ENCODE peak calls at places on chromosomes 4 and X, in ten cellular contexts. M is lower lobe of right lung, W is fibroblast of lung, K is heart right ventricle, B is ascending aorta, U is ovary, T is GM12878, A is tibial artery, H is esophagus squamous epithelium, P is endodermal cell. F is an unnamed sample.

GRCh38 chrX:154596290-154596929 is 11.5 kb downstream of the CTAG1A start:
- DNase-seq in P (peak; percentile 86), U (no peak), K (no peak), A (no peak), B (peak; percentile 62), M (no peak), H (no peak), W (no peak), T (no peak), F (peak; percentile 30)

GRCh38 chrX:135438734-135439043 is 16.9 kb downstream of the SMIM10L2A start:
- DNase-seq in B (no peak), P (no peak), A (no peak), K (no peak), M (no peak), H (no peak), W (no peak), T (no peak), U (no peak), F (no peak)

GRCh38 chr4:113749178-113749577 is 12.4 kb downstream of the CAMK2D start:
- DNase-seq in K (no peak), U (no peak), P (no peak), A (no peak), B (no peak), M (no peak), T (no peak), H (no peak), W (peak; percentile 51), F (no peak)

GRCh38 chr4:13160906-13161305 is 323.2 kb downstream of the RAB28 start:
- DNase-seq in H (no peak), K (no peak), M (no peak), T (no peak), W (peak; percentile 59), P (no peak), A (no peak), B (no peak), U (no peak), F (no peak)

GRCh38 chr4:103425406-103425805 is 227.3 kb upstream of the CENPE start:
- DNase-seq in A (no peak), M (no peak), B (no peak), P (no peak), W (no peak), H (no peak), K (no peak), U (no peak), T (no peak), F (no peak)

GRCh38 chr4:76310683-76311082 is 4.2 kb downstream of the STBD1 start:
- DNase-seq in H (no peak), B (no peak), U (no peak), K (no peak), T (no peak), A (no peak), W (no peak), P (no peak), M (no peak), F (no peak)

GRCh38 chr4:108738307-108738706 is 24.5 kb downstream of the ETNPPL start:
- DNase-seq in K (no peak), H (no peak), B (no peak), T (no peak), W (no peak), U (no peak), M (no peak), P (no peak), A (no peak), F (no peak)

GRCh38 chr4:78652282-78652876 is 100.8 kb downstream of the ANXA3 start:
- DNase-seq in H (no peak), T (no peak), B (no peak), P (no peak), M (no peak), A (no peak), W (peak; percentile 33), U (no peak), K (peak; percentile 27), F (no peak)

GRCh38 chr4:107916623-107917022 is 14.7 kb upstream of the CYP2U1 start:
- DNase-seq in M (no peak), K (no peak), T (no peak), B (no peak), P (no peak), U (no peak), W (no peak), H (no peak), A (no peak), F (no peak)

GRCh38 chr4:94523617-94524016 is 71.9 kb downstream of the PDLIM5 start:
- DNase-seq in M (no peak), P (no peak), T (no peak), B (no peak), K (no peak), W (peak; percentile 38), U (no peak), H (no peak), A (no peak), F (no peak)

GRCh38 chr4:144948009-144948408 is 150.0 kb downstream of the ANAPC10 start:
- DNase-seq in P (peak; percentile 69), H (no peak), M (no peak), K (no peak), A (no peak), U (no peak), B (no peak), T (no peak), W (no peak), F (no peak)

GRCh38 chr4:102564399-102564921 is 63.3 kb downstream of the NFKB1 start:
- DNase-seq in H (no peak), W (peak; percentile 32), T (peak; percentile 91), A (no peak), B (no peak), U (no peak), M (no peak), K (no peak), P (no peak), F (no peak)

GRCh38 chr4:8746523-8747466 is 124.8 kb downstream of the HMX1 start:
- DNase-seq in B (peak; percentile 15), W (no peak), H (no peak), A (no peak), P (peak; percentile 26), M (peak; percentile 4), U (no peak), T (no peak), K (no peak), F (no peak)

GRCh38 chr4:168516841-168517240 is 20.0 kb downstream of the PALLD start:
- DNase-seq in K (peak; percentile 43), U (no peak), W (no peak), M (no peak), B (no peak), A (no peak), T (no peak), H (no peak), P (no peak), F (no peak)

GRCh38 chrX:41923925-41924693 is 755 bp upstream of the CASK start:
- DNase-seq in H (no peak), W (peak; percentile 35), U (no peak), M (peak; percentile 41), P (peak; percentile 65), B (no peak), A (peak; percentile 54), K (peak; percentile 3), T (no peak), F (no peak)

GRCh38 chr4:7653510-7654414 is 219.0 kb upstream of the PSAPL1 start:
- DNase-seq in T (no peak), B (no peak), H (no peak), K (no peak), U (peak; percentile 50), M (peak; percentile 55), A (no peak), W (no peak), P (no peak), F (peak; percentile 78)

GRCh38 chr4:7652006-7652405 is 217.3 kb upstream of the PSAPL1 start:
- DNase-seq in K (no peak), A (no peak), T (no peak), P (no peak), M (peak; percentile 30), W (no peak), U (no peak), H (no peak), B (no peak), F (no peak)

GRCh38 chr4:7652451-7652871 is 217.7 kb upstream of the PSAPL1 start:
- DNase-seq in T (no peak), B (no peak), P (no peak), A (no peak), W (peak; percentile 21), H (no peak), K (no peak), U (no peak), M (peak; percentile 43), F (no peak)

GRCh38 chr4:7651461-7651921 is 216.8 kb upstream of the PSAPL1 start:
- DNase-seq in K (peak; percentile 31), A (no peak), P (peak; percentile 82), T (no peak), M (peak; percentile 49), U (peak; percentile 79), B (no peak), H (no peak), W (peak; percentile 37), F (no peak)

GRCh38 chr4:7652906-7653305 is 218.2 kb upstream of the PSAPL1 start:
- DNase-seq in H (no peak), K (no peak), B (no peak), T (no peak), W (no peak), U (peak; percentile 25), M (peak; percentile 34), P (no peak), A (no peak), F (no peak)
- H3K4me1 ChIP-seq in H (peaks cover 69% of the 10 kb centered on the region), K (no peaks in the 10 kb centered on the region), B (no peaks in the 10 kb centered on the region), T (no peaks in the 10 kb centered on the region), W (peaks cover 18% of the 10 kb centered on the region), U (peaks cover 52% of the 10 kb centered on the region), M (peaks cover 29% of the 10 kb centered on the region), P (no peaks in the 10 kb centered on the region), A (no peaks in the 10 kb centered on the region), F (peaks cover 4% of the 10 kb centered on the region)

GRCh38 chr4:2426711-2427275 is 8.0 kb downstream of the CFAP99 start:
- DNase-seq in A (peak; percentile 53), P (no peak), W (no peak), H (no peak), T (no peak), K (no peak), M (no peak), B (no peak), U (no peak), F (peak; percentile 58)
- H3K27ac ChIP-seq in A (no peak overlapping the region), P (no peak overlapping the region), W (no peak overlapping the region), H (no peak overlapping the region), T (no peak overlapping the region), K (no peak overlapping the region), M (no peak overlapping the region), B (no peak overlapping the region), U (no peak overlapping the region), F (no peak overlapping the region)

DNA sequence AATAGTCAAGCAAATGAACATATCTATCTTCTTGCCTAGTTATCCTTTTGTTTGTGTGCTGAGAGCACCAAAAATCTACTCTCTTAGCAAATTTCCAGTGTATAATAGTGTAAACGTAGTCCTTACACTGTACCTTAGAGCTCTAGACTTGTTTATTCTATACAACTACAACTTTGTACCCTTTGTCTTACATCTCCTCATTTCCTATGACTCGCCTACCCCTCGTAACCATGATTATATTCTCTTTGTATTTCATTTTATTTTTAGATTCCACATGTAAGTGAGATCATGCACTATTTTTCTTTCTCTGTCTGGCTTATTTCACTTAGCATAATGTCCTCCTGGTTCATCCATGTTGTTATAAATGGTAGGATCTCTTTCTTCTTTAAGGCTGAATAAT is 37.6 kb downstream of the MAGEB5 start:
- DNase-seq in K (no peak), M (no peak), P (no peak), A (no peak), W (no peak), U (no peak), B (no peak), T (no peak), H (no peak), F (no peak)
- TF ChIP-seq CTCF in K (no peak), M (no peak), P (no peak), A (no peak), W (no peak), U (no peak), B (no peak), T (no peak), H (no peak), F (no peak)

GRCh38 chr4:165210566-165210965 is 3.2 kb downstream of the KLHL2 start:
- DNase-seq in K (no peak), A (no peak), P (no peak), B (no peak), W (no peak), T (no peak), H (no peak), M (no peak), U (no peak), F (no peak)
- H3K4me1 ChIP-seq in K (peaks cover 22% of the 10 kb centered on the region), A (peaks cover 36% of the 10 kb centered on the region), P (peaks cover 8% of the 10 kb centered on the region), B (peaks cover 8% of the 10 kb centered on the region), W (peaks cover 2% of the 10 kb centered on the region), T (peaks cover 9% of the 10 kb centered on the region), H (peaks cover 51% of the 10 kb centered on the region), M (peaks cover 33% of the 10 kb centered on the region), U (peaks cover 4% of the 10 kb centered on the region), F (peaks cover 81% of the 10 kb centered on the region)